ENCODE peak calls at places on chromosomes 7 and 10, in eight cellular contexts. E is A549, S is DND-41, D is neural progenitor cell, G is substantia nigra, K is esophagus muscularis mucosa, X is brain microvascular endothelial cell, M is IMR-90. O is an unnamed sample.

GRCh38 chr7:28957064-28957821 is 887 bp downstream of the TRIL start:
- DNase-seq in D (peak), M (no peak), X (no peak), E (no peak), K (peak), S (no peak), G (no peak), O (no peak)

GRCh38 chr7:1562611-1563051 is 6.6 kb upstream of the TMEM184A start:
- DNase-seq in G (no peak), E (no peak), X (no peak), D (no peak), K (no peak), M (peak), S (no peak), O (no peak)

GRCh38 chr10:133142523-133143199 is 17.4 kb upstream of the KNDC1 start:
- DNase-seq in E (no peak), S (no peak), D (no peak), G (no peak), X (no peak), M (no peak), K (no peak), O (no peak)

GRCh38 chr7:66837007-66837406 is 84.0 kb upstream of the TMEM248 start:
- DNase-seq in E (peak), X (peak), S (peak), M (peak), D (peak), K (no peak), G (no peak), O (no peak)

GRCh38 chr10:85603167-85603940 is 763.2 kb downstream of the GRID1 start:
- DNase-seq in K (peak), S (no peak), G (no peak), X (no peak), M (no peak), E (no peak), D (no peak), O (peak)

GRCh38 chr10:47165711-47166404 is 134.1 kb upstream of the GDF10 start:
- DNase-seq in E (no peak), M (peak), D (no peak), K (peak), X (peak), G (peak), S (no peak), O (peak)

GRCh38 chr10:46553238-46554049 is 3.0 kb downstream of the GPRIN2 start:
- DNase-seq in D (no peak), S (peak), X (no peak), K (no peak), M (no peak), G (no peak), E (no peak), O (no peak)

GRCh38 chr7:28329616-28330373 is 82.5 kb upstream of the CREB5 start:
- DNase-seq in X (no peak), S (no peak), G (no peak), K (peak), D (no peak), M (no peak), E (no peak), O (no peak)

GRCh38 chr10:71127773-71128172 is 84.6 kb upstream of the UNC5B start:
- DNase-seq in S (no peak), D (no peak), K (no peak), G (no peak), E (no peak), X (no peak), M (no peak), O (no peak)

GRCh38 chr10:110209399-110209925 is 2.1 kb downstream of the MXI1 start:
- DNase-seq in E (peak), G (peak), S (peak), X (peak), K (peak), D (peak), M (peak), O (peak)

GRCh38 chr7:94303736-94304135 is 91.0 kb upstream of the COL1A2 start:
- DNase-seq in E (peak), G (no peak), K (no peak), D (no peak), S (no peak), X (peak), M (peak), O (peak)

GRCh38 chr10:36462194-36462593 is 663.2 kb upstream of the ANKRD30A start:
- DNase-seq in M (peak), G (no peak), X (no peak), S (no peak), D (no peak), K (no peak), E (no peak), O (no peak)

GRCh38 chr7:4799508-4800268 is 24.3 kb downstream of the AP5Z1 start:
- DNase-seq in K (no peak), E (no peak), S (no peak), D (no peak), M (no peak), X (no peak), G (no peak), O (no peak)

GRCh38 chr10:103671561-103671960 is 178.1 kb downstream of the NEURL1 start:
- DNase-seq in D (no peak), E (no peak), M (no peak), K (no peak), S (no peak), X (no peak), G (no peak), O (no peak)

GRCh38 chr10:3295501-3296005 is 123.0 kb upstream of the PITRM1 start:
- DNase-seq in S (no peak), E (no peak), D (no peak), M (no peak), K (no peak), X (no peak), G (no peak), O (no peak)

GRCh38 chr10:16777473-16778370 is 39.5 kb downstream of the RSU1 start:
- DNase-seq in X (peak), M (peak), D (peak), G (no peak), K (no peak), S (peak), E (peak), O (no peak)

GRCh38 chr10:121702351-121703320 is 104.4 kb upstream of the FGFR2 start:
- DNase-seq in D (no peak), G (no peak), X (peak), K (no peak), S (no peak), E (peak), M (peak), O (peak)

GRCh38 chr7:120833551-120833950 is 24.4 kb downstream of the TSPAN12 start:
- DNase-seq in D (no peak), X (no peak), K (no peak), E (no peak), G (no peak), M (no peak), S (no peak), O (no peak)

GRCh38 chr10:14126697-14127440 is 203.9 kb downstream of the FRMD4A start:
- DNase-seq in M (peak), X (peak), D (no peak), S (no peak), E (no peak), G (no peak), K (no peak), O (peak)

GRCh38 chr10:49534670-49535381 is 4.1 kb downstream of the ERCC6 start:
- DNase-seq in K (no peak), M (peak), D (no peak), X (peak), G (no peak), E (no peak), S (no peak), O (no peak)

GRCh38 chr10:70272925-70273316 is 10.9 kb downstream of the NPFFR1 start:
- DNase-seq in S (no peak), X (no peak), M (peak), D (no peak), G (no peak), E (peak), K (no peak), O (no peak)

DNA sequence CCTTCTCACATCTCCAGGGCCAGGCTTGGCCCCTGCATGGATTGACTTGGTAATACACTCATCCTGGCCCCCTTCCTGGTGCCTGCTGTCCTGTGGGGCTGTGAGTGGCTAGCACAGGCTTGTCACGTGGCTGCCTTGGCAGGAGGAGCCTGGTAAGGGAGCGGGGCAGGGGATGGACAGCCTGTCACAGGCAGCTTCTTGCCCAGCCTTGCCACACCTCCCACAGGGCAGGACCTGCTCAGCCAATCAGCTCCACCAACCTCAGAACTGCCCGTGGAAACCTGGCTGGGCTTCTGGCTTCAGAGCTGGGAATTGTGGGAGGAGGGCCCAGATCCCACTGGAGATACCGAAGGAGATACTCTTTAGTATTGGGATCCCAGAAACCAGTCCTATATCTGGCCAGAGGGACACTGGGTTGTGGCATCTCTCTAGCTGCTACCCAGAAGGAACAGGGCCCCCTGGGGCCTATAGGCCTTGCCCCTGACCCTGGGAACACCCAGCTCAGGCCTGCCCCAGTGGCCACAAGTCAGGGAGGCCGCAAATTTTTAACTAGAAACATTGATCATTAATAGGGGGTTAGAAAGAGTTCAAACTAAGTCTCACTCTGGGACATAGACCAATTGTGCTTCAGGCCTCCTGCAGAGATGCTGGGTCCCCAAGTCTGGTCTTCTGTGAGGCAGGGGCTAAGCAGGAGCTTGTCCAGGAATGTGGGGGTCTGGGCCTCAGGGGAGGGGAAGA is at the start of gene HOGA1:
- DNase-seq in X (peak), S (no peak), K (no peak), M (peak), G (peak), E (peak), D (peak), O (no peak)
- H3K27ac ChIP-seq in X (no peak), S (no peak), K (no peak), M (no peak), G (peak), E (peak), D (no peak), O (no peak)

GRCh38 chr7:101870361-101871062 is 53.1 kb downstream of the CUX1 start:
- DNase-seq in S (no peak), D (peak), K (no peak), E (peak), M (peak), G (no peak), X (no peak), O (no peak)
- H3K27ac ChIP-seq in S (no peak), D (peak), K (no peak), E (peak), M (no peak), G (no peak), X (no peak), O (no peak)

GRCh38 chr7:2978403-2978802 is 65.3 kb downstream of the CARD11 start:
- DNase-seq in E (no peak), K (no peak), M (no peak), D (no peak), S (no peak), G (no peak), X (no peak), O (no peak)
- H3K27ac ChIP-seq in E (no peak), K (no peak), M (no peak), D (no peak), S (no peak), G (no peak), X (no peak), O (no peak)

GRCh38 chr7:105032553-105033214 is 18.7 kb downstream of the KMT2E start:
- DNase-seq in S (no peak), D (no peak), M (no peak), G (no peak), X (no peak), K (no peak), E (no peak), O (no peak)
- H3K27ac ChIP-seq in S (no peak), D (no peak), M (no peak), G (no peak), X (no peak), K (no peak), E (no peak), O (no peak)